ENCODE peak calls at places on chromosomes 4 and X, in five cellular contexts. P is tibial nerve, C is left lung, O is neural progenitor cell, T is stomach. K is an unnamed sample.

GRCh38 chr4:179313823-179314222 is 1871.6 kb upstream of the AGA start:
- DNase-seq in P (no peak), C (no peak), O (no peak), T (no peak), K (no peak)

GRCh38 chrX:16445166-16445752 is 204.7 kb upstream of the S100G start:
- DNase-seq in P (peak), C (no peak), O (peak), T (peak), K (peak)

GRCh38 chrX:150062292-150063137 is 124.2 kb upstream of the EOLA2 start:
- DNase-seq in P (peak), C (no peak), O (no peak), T (no peak), K (no peak)

GRCh38 chr4:1714303-1715001 is 2.3 kb upstream of the SLBP start:
- DNase-seq in P (no peak), C (no peak), O (no peak), T (no peak), K (no peak)

GRCh38 chr4:157315968-157316367 is 95.4 kb downstream of the GRIA2 start:
- DNase-seq in P (no peak), C (no peak), O (no peak), T (no peak), K (no peak)

GRCh38 chr4:104549736-104550135 is 55.0 kb upstream of the CXXC4 start:
- DNase-seq in P (no peak), C (no peak), O (no peak), T (no peak), K (no peak)

GRCh38 chrX:439236-439635 is 52.5 kb upstream of the PPP2R3B start:
- DNase-seq in P (no peak), C (no peak), O (no peak), T (no peak), K (no peak)

GRCh38 chr4:26867914-26868684 is 7.5 kb downstream of the STIM2 start:
- DNase-seq in P (no peak), C (no peak), O (no peak), T (no peak), K (no peak)

GRCh38 chr4:183201331-183201730 is 102.3 kb downstream of the WWC2 start:
- DNase-seq in P (no peak), C (no peak), O (no peak), T (no peak), K (no peak)

GRCh38 chrX:18461431-18461830 is 36.0 kb downstream of the CDKL5 start:
- DNase-seq in P (no peak), C (no peak), O (no peak), T (no peak), K (no peak)

GRCh38 chr4:62917649-62918048 is 1491.6 kb downstream of the TECRL start:
- DNase-seq in P (no peak), C (no peak), O (no peak), T (no peak), K (no peak)

GRCh38 chr4:67776746-67777145 is 22.6 kb upstream of the GNRHR start:
- DNase-seq in P (no peak), C (no peak), O (no peak), T (no peak), K (no peak)

GRCh38 chr4:15562114-15562513 is 92.4 kb downstream of the CC2D2A start:
- DNase-seq in P (no peak), C (no peak), O (no peak), T (no peak), K (no peak)

GRCh38 chr4:167854881-167855280 is 237.5 kb upstream of the ANXA10 start:
- DNase-seq in P (no peak), C (no peak), O (no peak), T (no peak), K (no peak)

GRCh38 chrX:119501511-119502148 is 33.4 kb downstream of the SLC25A5 start:
- DNase-seq in P (no peak), C (no peak), O (no peak), T (no peak), K (no peak)

GRCh38 chrX:119505945-119506344 is 37.7 kb downstream of the SLC25A5 start:
- DNase-seq in P (no peak), C (no peak), O (no peak), T (no peak), K (no peak)

GRCh38 chrX:119500061-119500800 is 32.0 kb downstream of the SLC25A5 start:
- DNase-seq in P (no peak), C (no peak), O (no peak), T (no peak), K (no peak)

GRCh38 chrX:119502727-119503483 is 34.7 kb downstream of the SLC25A5 start:
- DNase-seq in P (no peak), C (peak), O (no peak), T (peak), K (peak)

GRCh38 chrX:119503484-119503861 is 35.2 kb downstream of the SLC25A5 start:
- DNase-seq in P (no peak), C (no peak), O (no peak), T (peak), K (no peak)
- H3K27ac ChIP-seq in P (no peak), C (peak), O (no peak), T (peak), K (no peak)

DNA sequence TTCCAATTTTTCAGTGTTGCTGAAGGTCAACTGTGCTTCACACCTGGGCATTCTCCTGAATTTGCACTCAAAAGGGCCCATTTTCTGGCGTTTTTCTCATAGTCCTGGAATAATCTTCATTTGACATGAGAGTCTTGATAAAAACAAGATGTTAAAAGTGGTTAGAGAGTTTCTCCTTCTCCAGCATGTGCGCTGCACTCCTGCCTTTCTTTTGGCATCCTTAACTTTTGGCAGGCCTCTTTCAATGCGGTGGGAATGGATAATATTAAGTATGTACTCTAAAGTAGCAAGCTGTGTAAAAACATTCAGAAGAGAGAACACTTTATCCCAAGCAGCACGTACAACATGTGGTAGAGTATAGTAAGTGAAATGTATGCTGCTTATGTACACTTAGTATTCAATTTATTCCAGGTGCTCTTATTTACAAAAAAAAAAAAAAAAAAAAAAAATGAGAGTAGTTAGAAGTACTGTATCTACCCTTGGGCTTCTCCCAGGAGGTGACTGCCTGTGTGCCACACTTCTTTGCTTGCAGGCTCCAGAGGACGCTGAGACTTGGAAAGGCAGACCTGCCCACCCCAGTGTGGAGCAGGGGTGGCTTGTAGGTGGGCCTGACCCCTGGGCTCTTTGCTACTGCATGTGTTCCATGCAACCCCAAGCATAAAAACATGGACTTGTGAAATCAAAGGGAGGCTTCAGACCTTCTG is 3.9 kb downstream of the FGF2 start:
- DNase-seq in P (no peak), C (no peak), O (no peak), T (no peak), K (no peak)
- H3K4me3 ChIP-seq in P (no peak), C (no peak), O (no peak), T (no peak), K (no peak)

GRCh38 chrX:20364238-20364637 is 97.5 kb upstream of the RPS6KA3 start:
- DNase-seq in P (no peak), C (no peak), O (no peak), T (no peak), K (no peak)

GRCh38 chrX:20361081-20361889 is 94.6 kb upstream of the RPS6KA3 start:
- DNase-seq in P (peak), C (no peak), O (peak), T (no peak), K (no peak)

GRCh38 chrX:20362268-20363002 is 95.7 kb upstream of the RPS6KA3 start:
- DNase-seq in P (peak), C (no peak), O (peak), T (no peak), K (no peak)

GRCh38 chrX:20363003-20363674 is 96.4 kb upstream of the RPS6KA3 start:
- DNase-seq in P (no peak), C (no peak), O (no peak), T (no peak), K (no peak)

DNA sequence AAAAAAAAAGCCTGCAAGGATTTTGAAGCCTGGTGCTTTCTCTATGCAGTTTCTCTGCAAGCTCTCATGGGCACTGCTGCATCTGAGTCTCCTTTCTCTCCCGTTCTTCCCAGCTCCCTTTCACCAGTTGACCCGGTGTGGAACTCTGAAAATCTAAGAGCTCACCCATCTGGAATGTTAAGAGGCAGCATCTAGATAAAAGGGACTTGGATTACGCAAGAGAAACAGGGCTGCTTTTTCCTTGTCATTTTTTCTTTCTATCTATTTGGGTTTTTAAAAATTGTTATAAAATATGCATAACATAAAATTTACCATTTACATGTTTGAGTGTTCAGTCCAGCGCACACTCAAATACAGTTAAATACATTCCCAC is 95.2 kb upstream of the RPS6KA3 start:
- DNase-seq in P (peak), C (no peak), O (peak), T (no peak), K (no peak)
- H3K27ac ChIP-seq in P (peak), C (peak), O (no peak), T (peak), K (no peak)

GRCh38 chr4:124060261-124060918 is 652.1 kb downstream of the ANKRD50 start:
- DNase-seq in P (peak), C (peak), O (no peak), T (peak), K (no peak)
- H3K4me3 ChIP-seq in P (no peak), C (no peak), O (no peak), T (no peak), K (no peak)

GRCh38 chrX:117990438-117990837 is 126.2 kb downstream of the KLHL13 start:
- DNase-seq in P (no peak), C (no peak), O (no peak), T (no peak), K (no peak)
- H3K27ac ChIP-seq in P (no peak), C (no peak), O (no peak), T (no peak), K (no peak)

GRCh38 chr4:4861592-4862551 is 2.4 kb downstream of the MSX1 start:
- DNase-seq in P (no peak), C (no peak), O (peak), T (no peak), K (no peak)
- H3K4me3 ChIP-seq in P (peak), C (peak), O (no peak), T (no peak), K (no peak)

DNA sequence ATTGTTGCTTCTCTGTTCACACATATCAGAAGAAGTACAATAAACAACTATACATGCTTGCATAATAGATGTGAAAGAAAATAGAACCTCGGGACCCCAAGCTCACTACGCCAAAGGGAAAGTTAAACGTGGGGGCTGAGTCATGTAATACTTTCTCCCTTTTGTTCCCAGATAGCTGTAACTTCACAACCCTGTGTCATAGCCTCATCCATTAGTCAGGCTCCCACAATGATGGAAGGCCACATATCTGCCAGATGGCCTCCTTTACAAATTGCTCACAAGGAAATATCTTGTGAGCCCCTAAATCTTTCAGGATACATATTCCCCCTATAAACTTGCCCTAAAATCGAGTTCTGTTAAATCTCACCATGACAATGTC is 476.9 kb downstream of the DTHD1 start:
- DNase-seq in P (no peak), C (no peak), O (no peak), T (no peak), K (no peak)
- H3K27ac ChIP-seq in P (no peak), C (no peak), O (no peak), T (no peak), K (no peak)

GRCh38 chr4:106011387-106011786 is 116.1 kb downstream of the NPNT start:
- DNase-seq in P (no peak), C (no peak), O (no peak), T (no peak), K (no peak)

DNA sequence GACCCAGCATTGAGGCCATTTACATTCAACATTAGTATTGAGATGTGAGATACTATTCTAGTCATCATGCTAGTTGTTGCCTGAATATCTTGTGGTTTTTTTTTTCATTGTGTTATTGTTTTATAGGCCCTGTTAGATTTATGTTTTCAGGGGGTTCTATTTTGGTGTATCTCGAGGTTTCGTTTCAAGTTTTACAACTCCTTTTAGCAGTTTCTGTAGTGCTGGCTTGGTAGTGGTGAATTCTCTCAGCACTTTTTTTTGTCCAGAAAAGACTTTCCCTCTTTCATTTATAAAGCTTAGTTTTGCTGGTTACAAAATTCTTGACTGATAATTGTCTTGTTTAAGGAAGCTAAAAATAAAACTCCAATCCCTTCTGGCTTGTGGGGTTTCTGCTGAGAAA is 115.5 kb downstream of the NPNT start:
- DNase-seq in P (no peak), C (no peak), O (no peak), T (no peak), K (no peak)
- H3K4me3 ChIP-seq in P (no peak), C (no peak), O (no peak), T (no peak), K (no peak)

GRCh38 chr4:42985971-42986370 is 93.5 kb downstream of the GRXCR1 start:
- DNase-seq in P (no peak), C (no peak), O (no peak), T (no peak), K (no peak)
- H3K27ac ChIP-seq in P (no peak), C (no peak), O (no peak), T (no peak), K (no peak)